ENCODE peak calls at places on chromosomes 7 and 10, in eight cellular contexts. M is HepG2, R is H1, B is HCT116, C is GM12878, F is K562, Q is GM23338, A is SK-N-MC. S is an unnamed sample.

GRCh38 chr7:123656544-123657303 is 1.1 kb downstream of the LMOD2 start:
- DNase-seq in A (no peak), Q (no peak), M (no peak), R (no peak), F (no peak), B (no peak), C (no peak), S (no peak)

GRCh38 chr10:3636356-3637181 is 148.4 kb downstream of the KLF6 start:
- DNase-seq in F (no peak), A (no peak), Q (no peak), B (peak), C (no peak), M (no peak), R (no peak), S (no peak)

GRCh38 chr10:90975096-90975495 is 54.2 kb upstream of the ANKRD1 start:
- DNase-seq in A (no peak), R (no peak), C (no peak), F (no peak), Q (no peak), M (no peak), B (no peak), S (no peak)

GRCh38 chr10:110764378-110764777 is 107.3 kb upstream of the PDCD4 start:
- DNase-seq in F (no peak), R (no peak), Q (no peak), B (no peak), M (no peak), A (no peak), C (no peak), S (no peak)

GRCh38 chr10:43105119-43105792 is 28.4 kb downstream of the RET start:
- DNase-seq in B (peak), Q (peak), F (peak), C (no peak), A (no peak), R (peak), M (peak), S (peak)

GRCh38 chr7:119197872-119198527 is 973.5 kb downstream of the ANKRD7 start:
- DNase-seq in A (peak), Q (peak), F (no peak), R (peak), C (peak), B (peak), M (peak), S (peak)

GRCh38 chr7:57769958-57770357 is 320.0 kb downstream of the ZNF716 start:
- DNase-seq in Q (no peak), C (no peak), R (no peak), A (no peak), M (no peak), F (no peak), B (no peak), S (no peak)

GRCh38 chr7:151245360-151246160 is 2.9 kb downstream of the SMARCD3 start:
- DNase-seq in A (no peak), R (no peak), M (no peak), F (peak), C (no peak), B (no peak), Q (peak), S (peak)

GRCh38 chr7:138495485-138495884 is 35.4 kb downstream of the TRIM24 start:
- DNase-seq in Q (no peak), B (no peak), A (no peak), F (no peak), R (no peak), M (no peak), C (no peak), S (no peak)

GRCh38 chr7:437293-438280 is 82.1 kb downstream of the PDGFA start:
- DNase-seq in M (no peak), C (no peak), R (no peak), F (no peak), Q (peak), B (no peak), A (no peak), S (no peak)

GRCh38 chr10:33913194-33913593 is 578.7 kb upstream of the NRP1 start:
- DNase-seq in M (no peak), A (no peak), B (no peak), Q (no peak), R (no peak), F (no peak), C (no peak), S (no peak)

GRCh38 chr10:27531336-27531847 is 27.3 kb downstream of the RAB18 start:
- DNase-seq in R (no peak), F (no peak), C (no peak), M (no peak), A (no peak), B (no peak), Q (no peak), S (no peak)

GRCh38 chr7:2928613-2929311 is 84.7 kb upstream of the GNA12 start:
- DNase-seq in C (no peak), M (no peak), Q (no peak), R (no peak), A (no peak), B (no peak), F (no peak), S (no peak)
- TF ChIP-seq EZH2 in C (no peak), M (no peak), Q (no peak), R (no peak), A (no peak), B (no peak), F (no peak), S (no peak)

GRCh38 chr10:104330168-104331117 is 7.8 kb downstream of the ITPRIP start:
- DNase-seq in Q (no peak), B (no peak), C (no peak), A (no peak), M (peak), R (no peak), F (no peak), S (peak)
- TF ChIP-seq POLR2AphosphoS5 in Q (no peak), B (no peak), C (no peak), A (no peak), M (no peak), R (no peak), F (no peak), S (no peak)

GRCh38 chr10:57222129-57222528 is 861.1 kb upstream of the ZWINT start:
- DNase-seq in A (no peak), F (no peak), R (no peak), B (no peak), C (no peak), Q (peak), M (no peak), S (no peak)

GRCh38 chr10:57222603-57223002 is 861.5 kb upstream of the ZWINT start:
- DNase-seq in M (no peak), C (no peak), B (no peak), F (no peak), R (peak), Q (peak), A (no peak), S (no peak)

GRCh38 chr10:57218382-57218781 is 857.3 kb upstream of the ZWINT start:
- DNase-seq in M (no peak), R (no peak), C (no peak), Q (no peak), B (no peak), A (no peak), F (no peak), S (no peak)

DNA sequence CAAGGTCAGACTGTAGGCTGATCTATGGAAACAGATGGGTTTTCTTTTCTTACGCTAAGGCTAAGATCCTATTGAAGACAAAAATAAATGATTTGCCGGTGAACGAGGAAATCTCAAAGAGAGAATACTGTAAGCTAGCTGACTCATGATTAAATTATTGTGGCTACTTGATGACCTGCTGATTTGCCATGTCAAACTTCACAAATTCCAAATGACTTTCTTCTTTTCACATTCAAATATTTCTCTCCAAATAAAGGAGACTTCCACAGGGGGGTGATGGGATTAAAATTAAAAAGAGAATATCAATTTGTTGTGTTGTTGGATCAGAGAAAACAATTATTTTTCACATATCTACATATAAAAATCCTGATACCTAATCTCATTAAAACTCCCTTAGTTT is 860.6 kb upstream of the ZWINT start:
- DNase-seq in C (no peak), R (no peak), F (no peak), Q (peak), M (no peak), B (no peak), A (no peak), S (no peak)
- TF ChIP-seq EZH2 in C (no peak), R (no peak), F (no peak), Q (no peak), M (no peak), B (no peak), A (no peak), S (no peak)

GRCh38 chr10:124074471-124075109 is 18.8 kb downstream of the CHST15 start:
- DNase-seq in R (no peak), C (no peak), B (no peak), M (no peak), Q (no peak), F (no peak), A (no peak), S (no peak)
- TF ChIP-seq POLR2AphosphoS5 in R (no peak), C (no peak), B (no peak), M (no peak), Q (no peak), F (no peak), A (no peak), S (no peak)

GRCh38 chr7:27162548-27162848 is 2.8 kb downstream of the HOXA9 start:
- DNase-seq in R (no peak), F (no peak), B (no peak), C (no peak), A (no peak), M (no peak), Q (no peak), S (no peak)

GRCh38 chr7:27165089-27165654 is at the start of gene HOXA9:
- DNase-seq in F (no peak), B (peak), M (no peak), C (no peak), A (no peak), Q (peak), R (no peak), S (peak)

GRCh38 chr7:27162930-27163775 is 2.2 kb downstream of the HOXA9 start:
- DNase-seq in C (no peak), M (no peak), A (no peak), F (no peak), R (no peak), Q (no peak), B (no peak), S (no peak)

GRCh38 chr7:27164381-27165088 is 802 bp downstream of the HOXA9 start:
- DNase-seq in F (no peak), A (no peak), R (no peak), C (no peak), B (no peak), M (no peak), Q (peak), S (no peak)

DNA sequence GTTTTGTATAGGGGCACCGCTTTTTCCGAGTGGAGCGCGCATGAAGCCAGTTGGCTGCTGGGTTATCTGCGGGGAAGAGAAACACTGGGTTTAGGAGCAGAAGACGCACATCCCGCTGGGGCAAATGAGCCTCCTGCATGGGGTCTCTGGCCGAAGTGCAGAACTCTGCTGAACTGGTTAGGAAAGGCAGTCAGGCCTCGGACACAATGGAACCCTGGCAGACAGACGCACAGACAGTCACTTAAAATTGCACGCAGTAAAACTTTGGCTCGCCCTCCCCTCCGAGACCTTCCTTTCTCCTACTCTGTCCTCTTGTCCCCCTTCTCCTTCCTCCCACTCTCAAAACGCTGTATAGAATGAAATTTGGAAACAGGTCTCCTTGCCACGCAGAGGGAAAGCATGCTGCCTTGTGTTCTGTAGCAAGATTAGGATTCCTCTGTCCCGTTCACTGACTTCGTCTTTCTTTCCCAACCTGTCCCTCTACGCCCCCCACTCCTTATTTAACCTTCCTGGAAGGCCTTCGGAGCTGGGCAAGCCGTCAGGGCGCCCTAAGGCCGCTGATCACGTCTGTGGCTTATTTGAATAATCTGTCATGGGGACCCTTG is 1.5 kb downstream of the HOXA9 start:
- DNase-seq in F (no peak), M (no peak), A (no peak), C (no peak), Q (no peak), B (no peak), R (no peak), S (no peak)
- TF ChIP-seq EZH2 in F (peak), M (no peak), A (no peak), C (peak), Q (peak), B (no peak), R (no peak), S (no peak)

DNA sequence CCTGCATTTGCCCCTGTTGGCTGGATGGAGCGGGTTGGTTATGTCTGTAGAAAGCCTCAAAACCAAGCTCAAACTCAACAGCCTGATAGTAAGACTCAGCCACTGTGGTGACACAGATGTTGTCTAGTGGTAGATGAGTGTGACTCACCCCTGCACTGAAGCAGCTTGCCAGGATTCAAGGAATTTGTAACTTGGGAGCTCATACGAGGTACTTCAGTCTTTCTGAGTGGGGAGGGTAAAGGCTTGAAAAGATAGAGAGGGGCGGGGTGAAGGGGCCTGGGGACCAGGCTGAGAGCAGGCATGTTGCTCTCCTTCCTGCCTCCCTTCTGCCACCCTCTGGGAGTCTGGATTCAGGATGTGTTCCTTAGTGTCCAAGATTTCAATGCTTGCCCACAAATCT is 22.9 kb upstream of the AQP1 start:
- DNase-seq in A (no peak), M (no peak), B (no peak), C (no peak), R (no peak), F (no peak), Q (no peak), S (peak)
- TF ChIP-seq POLR2AphosphoS5 in A (no peak), M (no peak), B (no peak), C (no peak), R (no peak), F (no peak), Q (no peak), S (no peak)

DNA sequence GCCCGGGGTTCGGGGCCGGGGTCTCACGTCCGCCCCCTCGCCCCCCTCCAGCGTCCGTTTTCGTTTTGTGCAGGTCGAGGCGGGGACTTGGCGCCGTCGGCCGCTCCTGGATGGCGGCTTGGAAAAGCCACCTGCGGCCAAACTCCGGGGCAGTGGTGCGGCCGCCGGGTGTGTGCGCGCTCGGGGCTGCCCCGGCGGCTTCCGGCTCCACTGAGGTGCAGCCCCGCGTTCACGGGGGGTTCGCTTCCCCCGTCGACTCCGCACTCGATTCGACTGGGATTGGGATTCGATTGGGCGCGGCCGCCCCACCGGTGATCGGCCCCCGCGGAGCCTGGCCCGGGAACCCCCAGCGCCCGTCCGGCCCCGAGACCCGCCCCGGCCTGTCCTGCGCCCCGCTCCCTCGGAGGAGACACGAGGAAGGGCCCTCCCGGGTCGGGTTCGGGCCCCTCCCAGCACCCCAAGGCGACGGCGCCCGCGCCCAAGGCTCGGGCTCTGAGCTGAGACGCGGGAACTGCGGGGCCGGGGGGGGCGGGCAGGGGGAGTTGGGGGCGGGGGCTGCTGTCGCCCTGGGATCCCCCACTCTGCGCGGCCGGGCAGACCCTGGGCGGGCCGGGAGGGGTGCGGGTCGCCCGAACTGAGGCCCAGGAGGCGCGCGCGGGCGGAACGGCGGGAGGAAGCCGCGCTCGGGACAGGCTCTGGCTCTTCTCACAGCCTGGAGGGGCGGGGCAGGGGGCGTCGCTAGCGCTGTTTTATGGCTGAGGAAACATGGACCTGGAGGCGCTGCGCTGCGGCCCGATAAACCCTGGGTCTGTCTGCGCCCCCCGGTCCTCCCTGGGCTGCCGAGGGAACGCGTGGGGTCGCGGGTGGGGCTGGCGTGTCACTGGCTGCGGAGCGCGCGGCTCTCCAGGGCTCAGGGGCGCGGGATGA is 1.6 kb upstream of the NKX6-2 start:
- DNase-seq in Q (peak), F (no peak), R (no peak), C (no peak), B (no peak), M (no peak), A (no peak), S (no peak)
- TF ChIP-seq EZH2 in Q (peak), F (no peak), R (peak), C (no peak), B (no peak), M (peak), A (no peak), S (no peak)